ENCODE peak calls at places on chromosomes 6 and 20, in four cellular contexts. One of them, this sample, is unnamed.

GRCh38 chr6:148203281-148203925 is 139.2 kb upstream of the SASH1 start:
- DNase-seq in MCF 10A: no peak
- DNase-seq in sigmoid colon: no peak
- DNase-seq in endothelial cell: no peak
- DNase-seq in this sample: no peak

GRCh38 chr20:43992885-43993284 is 78.2 kb downstream of the TOX2 start:
- DNase-seq in endothelial cell: no peak
- DNase-seq in MCF 10A: no peak
- DNase-seq in sigmoid colon: no peak
- DNase-seq in this sample: no peak

GRCh38 chr6:108874470-108875160 is 26.4 kb downstream of the ARMC2 start:
- DNase-seq in sigmoid colon: no peak
- DNase-seq in MCF 10A: peak
- DNase-seq in endothelial cell: no peak
- DNase-seq in this sample: no peak

GRCh38 chr6:30717129-30717844 is at the start of gene MDC1:
- DNase-seq in endothelial cell: peak
- DNase-seq in sigmoid colon: peak
- DNase-seq in MCF 10A: peak
- DNase-seq in this sample: peak

GRCh38 chr20:14696937-14697336 is 359.5 kb upstream of the FLRT3 start:
- DNase-seq in endothelial cell: no peak
- DNase-seq in MCF 10A: no peak
- DNase-seq in sigmoid colon: no peak
- DNase-seq in this sample: no peak

GRCh38 chr20:63974402-63975200 is 4.8 kb downstream of the SAMD10 start:
- DNase-seq in sigmoid colon: peak
- DNase-seq in endothelial cell: no peak
- DNase-seq in MCF 10A: peak
- DNase-seq in this sample: no peak

GRCh38 chr6:131950767-131951575 is at the start of gene CCN2:
- DNase-seq in sigmoid colon: peak
- DNase-seq in MCF 10A: peak
- DNase-seq in endothelial cell: peak
- DNase-seq in this sample: peak

GRCh38 chr20:7347409-7347808 is 579.9 kb downstream of the BMP2 start:
- DNase-seq in MCF 10A: peak
- DNase-seq in sigmoid colon: no peak
- DNase-seq in endothelial cell: no peak
- DNase-seq in this sample: peak

GRCh38 chr6:82362868-82363267 is 749 bp upstream of the TPBG start:
- DNase-seq in MCF 10A: peak
- DNase-seq in sigmoid colon: no peak
- DNase-seq in endothelial cell: no peak
- DNase-seq in this sample: peak

GRCh38 chr6:53598584-53598983 is 53.7 kb upstream of the GCLC start:
- DNase-seq in endothelial cell: no peak
- DNase-seq in sigmoid colon: no peak
- DNase-seq in MCF 10A: no peak
- DNase-seq in this sample: peak

GRCh38 chr20:22456109-22456508 is 128.3 kb downstream of the FOXA2 start:
- DNase-seq in sigmoid colon: no peak
- DNase-seq in endothelial cell: no peak
- DNase-seq in MCF 10A: no peak
- DNase-seq in this sample: no peak

GRCh38 chr20:57661201-57662027 is 41.2 kb upstream of the ZBP1 start:
- DNase-seq in sigmoid colon: peak
- DNase-seq in endothelial cell: no peak
- DNase-seq in MCF 10A: no peak
- DNase-seq in this sample: no peak

GRCh38 chr6:148448371-148449010 is 105.9 kb downstream of the SASH1 start:
- DNase-seq in endothelial cell: no peak
- DNase-seq in MCF 10A: no peak
- DNase-seq in sigmoid colon: no peak
- DNase-seq in this sample: no peak

GRCh38 chr20:41509801-41510200 is 108.4 kb downstream of the CHD6 start:
- DNase-seq in sigmoid colon: peak
- DNase-seq in endothelial cell: no peak
- DNase-seq in MCF 10A: peak
- DNase-seq in this sample: peak

GRCh38 chr6:119255492-119255891 is 94.1 kb downstream of the MAN1A1 start:
- DNase-seq in MCF 10A: no peak
- DNase-seq in endothelial cell: no peak
- DNase-seq in sigmoid colon: no peak
- DNase-seq in this sample: no peak

GRCh38 chr20:63166423-63167020 is 49.4 kb downstream of the YTHDF1 start:
- DNase-seq in endothelial cell: no peak
- DNase-seq in MCF 10A: no peak
- DNase-seq in sigmoid colon: no peak
- DNase-seq in this sample: no peak

GRCh38 chr6:56299916-56300315 is 52.5 kb upstream of the COL21A1 start:
- DNase-seq in endothelial cell: no peak
- DNase-seq in MCF 10A: no peak
- DNase-seq in sigmoid colon: no peak
- DNase-seq in this sample: no peak

GRCh38 chr6:143744593-143745151 is 66.9 kb downstream of the PHACTR2 start:
- DNase-seq in sigmoid colon: no peak
- DNase-seq in MCF 10A: peak
- DNase-seq in endothelial cell: no peak
- DNase-seq in this sample: peak

GRCh38 chr20:57593134-57593886 is 26.9 kb downstream of the ZBP1 start:
- DNase-seq in endothelial cell: no peak
- DNase-seq in sigmoid colon: no peak
- DNase-seq in MCF 10A: peak
- DNase-seq in this sample: no peak

GRCh38 chr6:39005774-39006173 is 42.8 kb upstream of the GLP1R start:
- DNase-seq in endothelial cell: no peak
- DNase-seq in MCF 10A: no peak
- DNase-seq in sigmoid colon: no peak
- DNase-seq in this sample: no peak

GRCh38 chr20:62136283-62137091 is 6.7 kb downstream of the PSMA7 start:
- DNase-seq in endothelial cell: peak
- DNase-seq in sigmoid colon: no peak
- DNase-seq in MCF 10A: peak
- DNase-seq in this sample: peak

GRCh38 chr6:53986165-53986720 is 125.0 kb upstream of the MLIP start:
- DNase-seq in endothelial cell: peak
- DNase-seq in sigmoid colon: no peak
- DNase-seq in MCF 10A: peak
- DNase-seq in this sample: peak

GRCh38 chr6:33547499-33547898 is 32.6 kb downstream of the BAK1 start:
- DNase-seq in MCF 10A: no peak
- DNase-seq in endothelial cell: no peak
- DNase-seq in sigmoid colon: no peak
- DNase-seq in this sample: no peak

GRCh38 chr6:30722280-30723112 is 2.3 kb downstream of the TUBB start:
- DNase-seq in sigmoid colon: peak
- DNase-seq in MCF 10A: peak
- DNase-seq in endothelial cell: peak
- DNase-seq in this sample: peak

GRCh38 chr20:51711426-51711825 is 56.8 kb downstream of the ATP9A start:
- DNase-seq in endothelial cell: no peak
- DNase-seq in MCF 10A: no peak
- DNase-seq in sigmoid colon: no peak
- DNase-seq in this sample: no peak

GRCh38 chr20:51715028-51715872 is 52.9 kb downstream of the ATP9A start:
- DNase-seq in sigmoid colon: no peak
- DNase-seq in endothelial cell: no peak
- DNase-seq in MCF 10A: no peak
- DNase-seq in this sample: no peak

GRCh38 chr20:51713213-51713598 is 55.0 kb downstream of the ATP9A start:
- DNase-seq in sigmoid colon: no peak
- DNase-seq in endothelial cell: no peak
- DNase-seq in MCF 10A: no peak
- DNase-seq in this sample: no peak

GRCh38 chr20:51710503-51710902 is 57.7 kb downstream of the ATP9A start:
- DNase-seq in sigmoid colon: no peak
- DNase-seq in MCF 10A: no peak
- DNase-seq in endothelial cell: no peak
- DNase-seq in this sample: no peak

GRCh38 chr20:51712501-51713212 is 55.5 kb downstream of the ATP9A start:
- DNase-seq in endothelial cell: peak
- DNase-seq in sigmoid colon: no peak
- DNase-seq in MCF 10A: peak
- DNase-seq in this sample: peak
- TF ChIP-seq CTCF in endothelial cell: peak
- TF ChIP-seq CTCF in sigmoid colon: no peak
- TF ChIP-seq CTCF in MCF 10A: no peak
- TF ChIP-seq CTCF in this sample: peak

GRCh38 chr20:3616250-3616649 is 46.9 kb downstream of the GFRA4 start:
- DNase-seq in sigmoid colon: no peak
- DNase-seq in MCF 10A: no peak
- DNase-seq in endothelial cell: no peak
- DNase-seq in this sample: no peak

GRCh38 chr20:3614509-3614908 is 48.7 kb downstream of the GFRA4 start:
- DNase-seq in MCF 10A: no peak
- DNase-seq in sigmoid colon: no peak
- DNase-seq in endothelial cell: no peak
- DNase-seq in this sample: peak

GRCh38 chr20:3613821-3614440 is 49.3 kb downstream of the GFRA4 start:
- DNase-seq in endothelial cell: no peak
- DNase-seq in sigmoid colon: no peak
- DNase-seq in MCF 10A: no peak
- DNase-seq in this sample: peak

GRCh38 chr20:3612795-3613560 is 50.2 kb downstream of the GFRA4 start:
- DNase-seq in sigmoid colon: no peak
- DNase-seq in MCF 10A: no peak
- DNase-seq in endothelial cell: no peak
- DNase-seq in this sample: no peak
- TF ChIP-seq CTCF in sigmoid colon: no peak
- TF ChIP-seq CTCF in MCF 10A: no peak
- TF ChIP-seq CTCF in endothelial cell: no peak
- TF ChIP-seq CTCF in this sample: no peak

DNA sequence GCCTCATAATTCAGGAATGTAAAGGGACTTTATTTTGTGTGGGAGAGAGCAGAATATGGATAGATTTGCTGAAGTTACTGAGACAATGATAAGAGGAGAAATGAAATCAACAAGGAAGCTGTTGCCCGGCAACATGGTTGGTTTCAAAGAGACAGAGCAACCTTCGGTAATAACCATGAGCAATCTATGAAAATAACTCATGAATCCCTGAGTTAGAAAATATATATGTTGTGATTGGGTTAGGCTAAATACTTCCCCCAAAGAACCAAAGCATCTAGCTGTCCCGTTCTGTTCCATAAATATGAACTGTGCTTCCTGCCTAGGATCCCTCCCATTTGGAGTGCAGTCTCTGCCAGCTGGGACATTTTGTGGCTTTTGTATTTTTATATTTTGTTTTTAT is 23.1 kb downstream of the SERPINB1 start:
- DNase-seq in sigmoid colon: no peak
- DNase-seq in MCF 10A: no peak
- DNase-seq in endothelial cell: no peak
- DNase-seq in this sample: peak
- TF ChIP-seq CTCF in sigmoid colon: no peak
- TF ChIP-seq CTCF in MCF 10A: no peak
- TF ChIP-seq CTCF in endothelial cell: no peak
- TF ChIP-seq CTCF in this sample: no peak

GRCh38 chr6:78810146-78810545 is 57.2 kb upstream of the IRAK1BP1 start:
- DNase-seq in sigmoid colon: no peak
- DNase-seq in endothelial cell: peak
- DNase-seq in MCF 10A: peak
- DNase-seq in this sample: peak
- TF ChIP-seq CTCF in sigmoid colon: no peak
- TF ChIP-seq CTCF in endothelial cell: no peak
- TF ChIP-seq CTCF in MCF 10A: peak
- TF ChIP-seq CTCF in this sample: peak

This sample was measured in bronchial epithelial cell.